ENCODE peak calls at places on chromosomes 4 and X, in seven cellular contexts. L is mesendoderm, O is IMR-90, B is H9, R is H1, K is mesenchymal stem cell, D is neuronal stem cell. S is an unnamed sample. For H3K4me1, the result is how much of the 10 kb centered on the place peaks cover.

GRCh38 chr4:42271096-42271495 is 118.6 kb upstream of the BEND4 start:
- DNase-seq in O (no peak), L (no peak), R (no peak), B (peak), K (no peak), D (no peak), S (no peak)

GRCh38 chr4:113057891-113058290 is 8.4 kb downstream of the ANK2 start:
- DNase-seq in K (peak), B (no peak), L (no peak), R (no peak), D (no peak), O (no peak), S (no peak)

GRCh38 chr4:183099537-183100297 is 660 bp downstream of the WWC2 start:
- DNase-seq in R (no peak), B (peak), O (no peak), L (peak), D (peak), K (peak), S (peak)

GRCh38 chrX:123525131-123525725 is 207.6 kb downstream of the THOC2 start:
- DNase-seq in O (no peak), R (no peak), B (no peak), K (no peak), L (peak), D (no peak), S (no peak)

GRCh38 chrX:953879-954482 is 258.5 kb downstream of the CRLF2 start:
- DNase-seq in O (no peak), B (no peak), R (no peak), D (no peak), L (no peak), K (no peak), S (no peak)

GRCh38 chr4:73257995-73258667 is 467 bp downstream of the ANKRD17 start:
- DNase-seq in L (peak), O (peak), R (no peak), K (peak), D (peak), B (peak), S (peak)

GRCh38 chr4:144627663-144628076 is 18.3 kb upstream of the HHIP start:
- DNase-seq in D (no peak), O (peak), L (peak), K (peak), R (no peak), B (no peak), S (peak)

GRCh38 chr4:64340243-64341110 is 68.8 kb downstream of the TECRL start:
- DNase-seq in K (no peak), D (no peak), L (peak), B (no peak), O (no peak), R (no peak), S (no peak)

GRCh38 chrX:110178179-110178865 is 139.6 kb downstream of the AMMECR1 start:
- DNase-seq in D (no peak), R (no peak), O (no peak), L (no peak), B (no peak), K (no peak), S (no peak)

GRCh38 chr4:179145746-179146530 is 1703.7 kb upstream of the AGA start:
- DNase-seq in D (no peak), L (peak), B (no peak), O (peak), K (peak), R (no peak), S (peak)

GRCh38 chrX:41823402-41823801 is 99.4 kb downstream of the GPR82 start:
- DNase-seq in K (no peak), B (no peak), R (no peak), D (no peak), O (no peak), L (no peak), S (no peak)

GRCh38 chrX:9414416-9414815 is 50.4 kb upstream of the TBL1X start:
- DNase-seq in R (no peak), B (no peak), D (no peak), K (peak), O (no peak), L (no peak), S (no peak)

GRCh38 chrX:149871940-149872339 is 9.0 kb upstream of the MAGEA8 start:
- DNase-seq in O (no peak), D (no peak), R (no peak), L (peak), K (peak), B (peak), S (peak)

GRCh38 chr4:166673911-166674310 is 560.4 kb downstream of the SPOCK3 start:
- DNase-seq in L (no peak), K (no peak), D (no peak), O (no peak), R (no peak), B (no peak), S (no peak)

GRCh38 chrX:150238656-150239382 is 124.3 kb upstream of the MAMLD1 start:
- DNase-seq in R (no peak), K (no peak), L (no peak), B (no peak), D (no peak), O (no peak), S (no peak)

GRCh38 chr4:158873795-158874359 is 105.1 kb downstream of the FNIP2 start:
- DNase-seq in O (peak), L (peak), D (no peak), K (peak), B (no peak), R (no peak), S (peak)

GRCh38 chrX:13827693-13828092 is 10.8 kb upstream of the GPM6B start:
- DNase-seq in L (no peak), D (no peak), K (no peak), R (no peak), O (no peak), B (no peak), S (no peak)

GRCh38 chr4:186624951-186625350 is 69.6 kb upstream of the MTNR1A start:
- DNase-seq in L (peak), D (peak), O (peak), B (no peak), R (no peak), K (peak), S (peak)

GRCh38 chrX:114127411-114128025 is 456.4 kb upstream of the HTR2C start:
- DNase-seq in K (no peak), R (no peak), B (peak), L (peak), D (no peak), O (no peak), S (no peak)

DNA sequence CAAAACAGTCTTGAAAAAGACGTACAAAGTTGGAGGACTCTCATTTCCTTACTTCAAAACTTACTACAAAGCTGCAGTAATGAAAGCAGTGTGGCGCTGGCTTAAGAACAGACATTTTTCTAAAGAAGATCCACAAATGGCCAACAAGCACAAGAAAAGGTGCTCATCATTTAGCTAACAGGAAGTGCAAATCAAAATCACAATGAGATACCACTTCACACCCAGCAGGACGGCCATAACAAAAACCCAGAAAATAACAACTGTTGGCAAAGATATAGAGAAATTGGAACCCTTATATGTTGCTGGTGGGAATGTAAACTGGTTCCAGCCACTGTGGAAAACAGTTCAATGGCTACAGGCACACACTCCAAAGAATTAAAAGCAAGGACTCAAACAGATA is 3.3 kb downstream of the PDZD4 start:
- DNase-seq in D (no peak), B (no peak), R (no peak), K (no peak), L (peak), O (no peak), S (no peak)
- H3K4me1 ChIP-seq in D (under half), B (under half), R (under half), K (under half), L (under half), O (under half), S (under half)

DNA sequence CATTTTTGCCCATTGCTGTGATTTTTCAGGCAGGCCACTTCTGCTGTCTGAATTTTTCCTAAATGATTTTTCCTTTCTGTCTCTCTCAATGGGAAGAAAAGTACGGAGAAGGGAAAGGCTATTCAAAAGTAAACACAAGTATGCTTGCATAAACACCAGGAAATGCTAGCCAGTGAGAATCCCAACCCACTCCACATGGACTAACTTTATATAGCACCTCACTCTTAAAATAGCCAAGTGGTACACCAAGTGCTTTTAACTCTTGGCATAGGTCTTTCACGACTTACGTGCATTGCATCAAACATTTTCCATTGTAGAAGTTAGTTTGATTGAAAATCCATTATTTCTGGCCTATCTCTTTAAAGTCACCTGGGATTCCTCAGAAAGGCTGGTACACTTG is 178.9 kb upstream of the SPANXN1 start:
- DNase-seq in K (no peak), D (no peak), L (no peak), O (no peak), B (no peak), R (no peak), S (no peak)
- H2BK5ac ChIP-seq in K (no peak), D (no peak), L (no peak), O (no peak), B (no peak), R (no peak), S (no peak)

GRCh38 chr4:157824006-157824405 is 348.8 kb downstream of the GASK1B start:
- DNase-seq in K (no peak), D (no peak), B (no peak), L (no peak), R (no peak), O (no peak), S (peak)
- H3K9ac ChIP-seq in K (no peak), D (no peak), B (no peak), L (no peak), R (no peak), O (no peak), S (no peak)

GRCh38 chr4:163710158-163710557 is 215.7 kb downstream of the TMA16 start:
- DNase-seq in L (no peak), O (no peak), R (no peak), K (no peak), D (no peak), B (no peak), S (no peak)

GRCh38 chr4:163709601-163710000 is 215.1 kb downstream of the TMA16 start:
- DNase-seq in O (no peak), D (no peak), L (no peak), K (no peak), B (no peak), R (no peak), S (no peak)

GRCh38 chr4:163701915-163702314 is 207.4 kb downstream of the TMA16 start:
- DNase-seq in B (no peak), O (peak), L (no peak), D (no peak), K (peak), R (no peak), S (no peak)

GRCh38 chr4:163702736-163703135 is 208.2 kb downstream of the TMA16 start:
- DNase-seq in D (no peak), B (no peak), O (peak), K (no peak), L (no peak), R (no peak), S (no peak)

GRCh38 chr4:163707873-163708272 is 213.4 kb downstream of the TMA16 start:
- DNase-seq in L (peak), B (no peak), D (peak), K (no peak), O (no peak), R (no peak), S (no peak)
- H3K4me1 ChIP-seq in L (under half), B (under half), D (under half), K (under half), O (under half), R (under half), S (under half)

GRCh38 chr4:6495296-6495590 is 22.8 kb upstream of the PPP2R2C start:
- DNase-seq in B (peak), L (no peak), K (no peak), O (no peak), R (no peak), D (no peak), S (no peak)
- H2BK5ac ChIP-seq in B (no peak), L (no peak), K (no peak), O (no peak), R (no peak), D (peak), S (no peak)

S was measured in trophoblast cell.